ENCODE peak calls at places on chromosome 7, in five cellular contexts. I, R, G, A and Z are unnamed samples.
A peak's percentile ranks its signal among the peaks of the same experiment; 100 is the strongest.

GRCh38 chr7:158651968-158652555 is 52.5 kb downstream of the NCAPG2 start:
- DNase-seq in I (no peak), R (no peak), G (no peak), A (no peak), Z (no peak)

GRCh38 chr7:83796760-83797159 is 147.8 kb upstream of the SEMA3E start:
- DNase-seq in I (no peak), R (no peak), G (no peak), A (peak; percentile 21), Z (no peak)

GRCh38 chr7:95323410-95324129 is 762 bp downstream of the PON1 start:
- DNase-seq in I (no peak), R (no peak), G (no peak), A (no peak), Z (no peak)

GRCh38 chr7:83691095-83691494 is 42.2 kb upstream of the SEMA3E start:
- DNase-seq in I (no peak), R (no peak), G (no peak), A (no peak), Z (no peak)

GRCh38 chr7:150450491-150450992 is at the start of gene GIMAP8:
- DNase-seq in I (no peak), R (no peak), G (no peak), A (no peak), Z (no peak)

GRCh38 chr7:33764752-33765451 is 140.4 kb upstream of the BMPER start:
- DNase-seq in I (peak; percentile 46), R (no peak), G (no peak), A (no peak), Z (no peak)

GRCh38 chr7:75739796-75740672 is 1.3 kb upstream of the HIP1 start:
- DNase-seq in I (no peak), R (no peak), G (no peak), A (peak; percentile 40), Z (no peak)

GRCh38 chr7:80883188-80884025 is 35.4 kb downstream of the SEMA3C start:
- DNase-seq in I (peak; percentile 8), R (no peak), G (no peak), A (no peak), Z (peak; percentile 98)

GRCh38 chr7:13850185-13850752 is 139.2 kb downstream of the ETV1 start:
- DNase-seq in I (no peak), R (peak; percentile 67), G (no peak), A (peak; percentile 9), Z (peak; percentile 62)

GRCh38 chr7:95469850-95470249 is 15.9 kb upstream of the ASB4 start:
- DNase-seq in I (peak; percentile 66), R (no peak), G (no peak), A (no peak), Z (no peak)

GRCh38 chr7:28096713-28097112 is 83.9 kb downstream of the JAZF1 start:
- DNase-seq in I (peak; percentile 27), R (peak; percentile 63), G (no peak), A (peak; percentile 12), Z (peak; percentile 42)

GRCh38 chr7:17434191-17434590 is 135.7 kb downstream of the AHR start:
- DNase-seq in I (no peak), R (no peak), G (no peak), A (no peak), Z (no peak)

GRCh38 chr7:93046641-93047040 is 71.1 kb downstream of the SAMD9 start:
- DNase-seq in I (peak; percentile 71), R (peak; percentile 87), G (no peak), A (no peak), Z (no peak)

GRCh38 chr7:141558544-141559183 is 7.5 kb downstream of the AGK start:
- DNase-seq in I (no peak), R (no peak), G (no peak), A (peak; percentile 69), Z (no peak)
- TF ChIP-seq ATF3 in I (no peak), R (no peak), G (no peak), A (no peak), Z (no peak)

GRCh38 chr7:50305697-50306300 is 1.3 kb downstream of the IKZF1 start:
- DNase-seq in I (no peak), R (no peak), G (no peak), A (no peak), Z (no peak)

GRCh38 chr7:50303894-50304157 is 690 bp upstream of the IKZF1 start:
- DNase-seq in I (no peak), R (peak; percentile 65), G (no peak), A (no peak), Z (no peak)

GRCh38 chr7:50303082-50303893 is 1.2 kb upstream of the IKZF1 start:
- DNase-seq in I (no peak), R (no peak), G (peak; percentile 63), A (no peak), Z (no peak)

GRCh38 chr7:50304911-50305621 is 550 bp downstream of the IKZF1 start:
- DNase-seq in I (no peak), R (no peak), G (no peak), A (no peak), Z (no peak)

GRCh38 chr7:50304158-50304910 is at the start of gene IKZF1:
- DNase-seq in I (no peak), R (peak; percentile 60), G (peak; percentile 70), A (no peak), Z (no peak)
- TF ChIP-seq SRF in I (no peak), R (no peak), G (no peak), A (no peak), Z (no peak)

GRCh38 chr7:25918731-25919130 is 233.3 kb upstream of the NFE2L3 start:
- DNase-seq in I (no peak), R (no peak), G (no peak), A (no peak), Z (no peak)
- TF ChIP-seq ATF3 in I (no peak), R (no peak), G (no peak), A (no peak), Z (no peak)

GRCh38 chr7:132430041-132430440 is 146.2 kb downstream of the PLXNA4 start:
- DNase-seq in I (no peak), R (no peak), G (no peak), A (no peak), Z (no peak)

GRCh38 chr7:132430466-132430862 is 145.8 kb downstream of the PLXNA4 start:
- DNase-seq in I (no peak), R (no peak), G (no peak), A (no peak), Z (no peak)

GRCh38 chr7:132425920-132426319 is 150.3 kb downstream of the PLXNA4 start:
- DNase-seq in I (no peak), R (no peak), G (no peak), A (no peak), Z (no peak)

GRCh38 chr7:132430863-132431822 is 145.1 kb downstream of the PLXNA4 start:
- DNase-seq in I (no peak), R (peak; percentile 54), G (no peak), A (no peak), Z (no peak)

DNA sequence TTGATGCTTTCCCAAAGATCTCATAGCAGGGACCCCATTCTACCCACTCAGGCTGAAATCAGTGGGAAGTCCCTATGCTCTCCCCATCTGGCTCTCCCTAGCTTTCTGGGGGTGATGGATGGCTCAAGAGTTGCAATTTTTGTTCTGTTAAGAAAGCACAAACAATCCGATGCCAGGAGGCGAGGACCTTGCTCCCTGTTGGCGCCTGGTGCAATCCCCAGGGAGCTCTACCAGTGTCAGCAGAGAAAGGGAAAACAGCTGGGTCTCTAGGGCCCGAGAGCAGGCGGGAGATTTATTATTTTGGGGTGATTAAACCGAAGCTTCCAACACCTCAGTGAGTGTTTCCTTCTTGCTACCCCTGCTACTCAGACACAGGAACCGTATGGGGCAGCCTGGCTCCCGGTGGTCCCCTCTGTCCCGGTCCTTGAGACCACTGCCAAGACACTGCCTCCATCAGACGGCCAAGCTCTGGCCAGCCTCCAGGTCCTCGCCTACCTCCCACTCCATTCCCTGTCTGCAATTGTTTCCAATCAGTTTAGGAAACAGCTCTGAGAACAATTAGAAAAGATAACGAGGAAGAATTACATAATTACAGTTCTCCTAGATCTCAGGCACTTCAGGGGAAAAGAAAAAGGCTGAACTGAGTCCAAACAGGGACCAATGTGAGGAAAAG is 147.9 kb downstream of the PLXNA4 start:
- DNase-seq in I (no peak), R (no peak), G (no peak), A (no peak), Z (no peak)
- TF ChIP-seq SRF in I (no peak), R (no peak), G (no peak), A (no peak), Z (no peak)

GRCh38 chr7:121940907-121941306 is 67.9 kb downstream of the PTPRZ1 start:
- DNase-seq in I (no peak), R (no peak), G (no peak), A (no peak), Z (no peak)
- TF ChIP-seq ATF3 in I (no peak), R (no peak), G (no peak), A (no peak), Z (no peak)

DNA sequence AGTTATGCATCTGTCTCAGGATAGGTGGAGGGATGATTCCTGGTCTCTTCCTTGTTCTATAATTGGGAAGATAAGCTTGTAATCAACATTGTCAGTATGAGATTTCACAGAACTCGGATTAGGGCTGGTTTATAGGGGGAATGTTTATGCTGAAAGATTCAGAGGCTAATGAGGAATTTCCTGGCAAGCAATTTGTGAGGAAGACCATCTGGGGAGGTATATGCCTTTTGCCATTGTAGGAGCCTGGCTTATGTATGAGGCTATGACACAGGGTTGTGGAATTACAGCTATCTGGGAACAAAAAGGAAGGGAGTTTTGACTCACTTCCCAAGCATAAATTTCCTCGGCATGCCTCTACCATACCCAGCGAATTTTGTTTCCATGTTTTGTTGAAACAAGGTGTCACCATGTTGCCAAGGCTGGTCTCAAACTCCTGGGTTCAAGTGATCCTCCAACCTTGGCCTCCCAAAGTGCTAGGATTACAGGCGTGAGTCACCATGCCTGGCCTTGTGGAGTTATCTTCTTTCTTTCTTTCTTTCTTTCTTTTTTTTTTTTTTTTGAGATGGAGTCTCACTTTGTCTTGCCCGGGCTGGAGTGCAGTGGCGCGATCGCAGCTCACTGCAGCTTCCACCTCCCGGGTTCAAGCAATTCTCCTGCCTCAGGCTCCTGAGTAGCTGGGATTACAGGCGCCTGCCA is 1.6 kb upstream of the COPS6 start:
- DNase-seq in I (no peak), R (no peak), G (no peak), A (no peak), Z (no peak)
- TF ChIP-seq SRF in I (no peak), R (no peak), G (no peak), A (no peak), Z (no peak)

GRCh38 chr7:99243751-99244337 is 28.8 kb upstream of the MYH16 start:
- DNase-seq in I (no peak), R (no peak), G (no peak), A (no peak), Z (no peak)

GRCh38 chr7:99238558-99239341 is 30.8 kb upstream of the KPNA7 start:
- DNase-seq in I (no peak), R (no peak), G (no peak), A (no peak), Z (no peak)

GRCh38 chr7:99248391-99249067 is 24.1 kb upstream of the MYH16 start:
- DNase-seq in I (no peak), R (no peak), G (no peak), A (no peak), Z (no peak)

GRCh38 chr7:99244942-99245341 is 27.7 kb upstream of the MYH16 start:
- DNase-seq in I (no peak), R (no peak), G (no peak), A (no peak), Z (no peak)

GRCh38 chr7:99242667-99243066 is 30.0 kb upstream of the MYH16 start:
- DNase-seq in I (no peak), R (no peak), G (no peak), A (no peak), Z (no peak)
- TF ChIP-seq ATF3 in I (no peak), R (no peak), G (no peak), A (no peak), Z (no peak)